ENCODE peak calls at places on chromosomes 6 and 20, in nine cellular contexts. P, U, X, O, E, D, W, Q and N are unnamed samples.
A peak's percentile ranks its signal among the peaks of the same experiment; 100 is the strongest.

GRCh38 chr20:41958391-41958790 is 340.2 kb upstream of the CHD6 start:
- DNase-seq in Q (no peak), P (no peak), O (no peak), W (no peak), U (no peak), X (no peak), E (no peak), D (no peak), N (no peak)

GRCh38 chr6:143037470-143037869 is 23.2 kb upstream of the AIG1 start:
- DNase-seq in O (no peak), U (no peak), P (no peak), Q (peak; percentile 19), X (no peak), D (no peak), W (no peak), E (no peak), N (no peak)

GRCh38 chr6:100433726-100434435 is 30.8 kb downstream of the SIM1 start:
- DNase-seq in X (no peak), U (no peak), Q (peak; percentile 68), D (no peak), W (no peak), E (peak; percentile 41), O (no peak), P (no peak), N (no peak)

GRCh38 chr6:51792273-51793030 is 295.0 kb downstream of the PKHD1 start:
- DNase-seq in P (no peak), U (no peak), O (no peak), E (no peak), X (no peak), Q (no peak), W (no peak), D (peak; percentile 62), N (no peak)

GRCh38 chr20:50577175-50578018 is 67.2 kb downstream of the PTPN1 start:
- DNase-seq in P (peak; percentile 86), W (no peak), E (no peak), O (no peak), Q (no peak), X (no peak), D (no peak), U (no peak), N (peak; percentile 83)

GRCh38 chr20:8545212-8545611 is 413.1 kb downstream of the PLCB1 start:
- DNase-seq in O (no peak), P (no peak), D (no peak), Q (no peak), W (no peak), X (no peak), U (peak; percentile 43), E (peak; percentile 72), N (no peak)

GRCh38 chr20:9323622-9324021 is 190.8 kb upstream of the LAMP5 start:
- DNase-seq in O (no peak), P (no peak), W (peak; percentile 10), Q (peak; percentile 41), E (no peak), X (no peak), D (no peak), U (no peak), N (no peak)

GRCh38 chr20:58577139-58577806 is 62.1 kb upstream of the APCDD1L start:
- DNase-seq in D (no peak), U (no peak), X (no peak), W (no peak), O (no peak), P (peak; percentile 13), Q (no peak), E (no peak), N (no peak)

GRCh38 chr6:11989376-11989775 is 22.7 kb upstream of the HIVEP1 start:
- DNase-seq in Q (no peak), P (no peak), D (peak; percentile 21), O (no peak), X (no peak), U (no peak), E (peak; percentile 47), W (no peak), N (no peak)

GRCh38 chr6:106574729-106575458 is 54.4 kb downstream of the RTN4IP1 start:
- DNase-seq in U (peak; percentile 83), W (peak; percentile 66), O (no peak), X (peak; percentile 39), Q (peak; percentile 62), D (peak; percentile 48), E (peak; percentile 79), P (no peak), N (no peak)

GRCh38 chr20:62609170-62609786 is 33.0 kb upstream of the SLCO4A1 start:
- DNase-seq in X (no peak), E (no peak), D (no peak), U (no peak), Q (no peak), W (no peak), P (no peak), O (no peak), N (no peak)

GRCh38 chr20:48295966-48296421 is 510.7 kb upstream of the SULF2 start:
- DNase-seq in X (peak; percentile 13), U (peak; percentile 47), P (no peak), E (peak; percentile 85), O (no peak), D (no peak), W (peak; percentile 26), Q (peak; percentile 22), N (no peak)

GRCh38 chr20:51094221-51094620 is 71.3 kb upstream of the KCNG1 start:
- DNase-seq in P (no peak), E (no peak), X (no peak), O (no peak), Q (no peak), D (no peak), W (no peak), U (no peak), N (peak; percentile 76)

GRCh38 chr6:16404456-16404855 is 166.1 kb downstream of the GMPR start:
- DNase-seq in E (no peak), D (no peak), P (no peak), Q (no peak), U (no peak), O (no peak), W (no peak), X (no peak), N (no peak)

GRCh38 chr6:142886431-142887170 is 58.4 kb downstream of the HIVEP2 start:
- DNase-seq in E (peak; percentile 57), P (no peak), O (no peak), X (peak; percentile 62), W (no peak), Q (no peak), D (peak; percentile 70), U (no peak), N (peak; percentile 36)

GRCh38 chr6:39130691-39131090 is 15.7 kb upstream of the SAYSD1 start:
- DNase-seq in E (no peak), W (no peak), Q (no peak), X (no peak), D (peak; percentile 22), P (no peak), U (no peak), O (no peak), N (no peak)

GRCh38 chr6:111591901-111592461 is 13.7 kb downstream of the TRAF3IP2 start:
- DNase-seq in D (peak; percentile 90), O (no peak), U (peak; percentile 71), P (no peak), E (peak; percentile 71), W (peak; percentile 47), X (no peak), Q (no peak), N (no peak)

GRCh38 chr20:17828598-17829144 is 128.9 kb downstream of the BANF2 start:
- DNase-seq in O (no peak), P (no peak), W (no peak), D (no peak), U (no peak), Q (no peak), X (no peak), E (no peak), N (no peak)

GRCh38 chr6:12232339-12232738 is 57.8 kb upstream of the EDN1 start:
- DNase-seq in D (no peak), O (no peak), P (no peak), E (peak; percentile 86), Q (no peak), W (peak; percentile 7), U (peak; percentile 71), X (no peak), N (no peak)

GRCh38 chr6:10259676-10260075 is 155.2 kb downstream of the TFAP2A start:
- DNase-seq in Q (no peak), W (no peak), D (no peak), E (no peak), U (no peak), P (no peak), X (no peak), O (no peak), N (no peak)

GRCh38 chr20:8587246-8587645 is 455.2 kb downstream of the PLCB1 start:
- DNase-seq in E (no peak), P (no peak), X (no peak), O (no peak), Q (no peak), D (no peak), W (no peak), U (no peak), N (no peak)

GRCh38 chr20:3686867-3687321 is 5.1 kb upstream of the ADAM33 start:
- DNase-seq in P (peak; percentile 60), Q (no peak), X (peak; percentile 73), E (peak; percentile 92), W (peak; percentile 87), O (peak; percentile 56), U (peak; percentile 91), D (peak; percentile 7), N (no peak)

GRCh38 chr6:81995548-81996289 is 243.2 kb upstream of the TENT5A start:
- DNase-seq in O (no peak), Q (no peak), W (no peak), E (peak; percentile 57), U (no peak), P (no peak), X (no peak), D (peak; percentile 89), N (no peak)

GRCh38 chr20:23907579-23907978 is 28.0 kb upstream of the CST5 start:
- DNase-seq in D (no peak), P (no peak), E (no peak), W (no peak), O (no peak), X (no peak), Q (no peak), U (no peak), N (no peak)

GRCh38 chr6:36697481-36697903 is at the start of gene RAB44:
- DNase-seq in P (no peak), E (no peak), D (no peak), O (peak; percentile 16), X (no peak), U (no peak), W (no peak), Q (no peak), N (no peak)

GRCh38 chr6:148545901-148546300 is 200.9 kb upstream of the UST start:
- DNase-seq in E (no peak), U (no peak), D (no peak), X (no peak), P (no peak), O (no peak), Q (no peak), W (no peak), N (no peak)

GRCh38 chr6:121463087-121463486 is 27.6 kb downstream of the GJA1 start:
- DNase-seq in O (no peak), W (no peak), Q (no peak), D (no peak), E (no peak), P (no peak), U (no peak), X (no peak), N (no peak)

GRCh38 chr20:39070484-39071231 is 108.5 kb downstream of the DHX35 start:
- DNase-seq in P (no peak), U (peak; percentile 71), X (no peak), O (no peak), W (peak; percentile 58), Q (no peak), D (peak; percentile 63), E (peak; percentile 81), N (no peak)

GRCh38 chr20:46283426-46283825 is 24.9 kb downstream of the CDH22 start:
- DNase-seq in X (no peak), Q (no peak), O (no peak), E (no peak), U (no peak), P (no peak), D (peak; percentile 60), W (no peak), N (no peak)

GRCh38 chr20:50516935-50517816 is 7.0 kb downstream of the PTPN1 start:
- DNase-seq in Q (no peak), D (no peak), E (no peak), O (no peak), X (no peak), P (no peak), W (no peak), U (no peak), N (no peak)

GRCh38 chr20:8424010-8424409 is 291.9 kb downstream of the PLCB1 start:
- DNase-seq in O (no peak), X (no peak), Q (no peak), E (peak; percentile 76), D (no peak), W (no peak), U (peak; percentile 31), P (no peak), N (no peak)